ENCODE peak calls at places on chromosomes 1 and 21, in four cellular contexts. M, H, T and P are unnamed samples.

GRCh38 chr1:91282695-91283420 is 121.8 kb downstream of the HFM1 start:
- DNase-seq in H (peak), T (peak), M (peak), P (peak)

GRCh38 chr1:230459463-230459862 is 33.3 kb upstream of the PGBD5 start:
- DNase-seq in T (peak), H (peak), M (no peak), P (peak)

GRCh38 chr1:65469126-65469888 is 48.8 kb downstream of the LEPR start:
- DNase-seq in M (no peak), H (no peak), T (peak), P (no peak)

GRCh38 chr1:93537924-93538323 is 90.0 kb downstream of the FNBP1L start:
- DNase-seq in H (no peak), M (no peak), T (no peak), P (peak)

GRCh38 chr1:211925016-211925415 is 94.5 kb upstream of the LPGAT1 start:
- DNase-seq in M (peak), H (no peak), T (no peak), P (no peak)

GRCh38 chr1:195714248-195714647 is 894.0 kb downstream of the KCNT2 start:
- DNase-seq in T (peak), M (no peak), H (no peak), P (no peak)

GRCh38 chr1:19345391-19345790 is 33.3 kb downstream of the SLC66A1 start:
- DNase-seq in T (no peak), M (no peak), H (no peak), P (no peak)

GRCh38 chr1:71660417-71660816 is 579.6 kb upstream of the ZRANB2 start:
- DNase-seq in H (no peak), T (no peak), M (no peak), P (no peak)

GRCh38 chr1:77513839-77514763 is 168.4 kb downstream of the ZZZ3 start:
- DNase-seq in H (peak), T (peak), M (no peak), P (peak)

GRCh38 chr1:37606481-37607263 is 10.9 kb upstream of the GNL2 start:
- DNase-seq in T (no peak), M (no peak), H (no peak), P (peak)

GRCh38 chr1:201708085-201708512 is 120.9 kb upstream of the IPO9 start:
- DNase-seq in H (no peak), M (no peak), T (peak), P (no peak)

GRCh38 chr1:1431845-1432565 is 3.5 kb upstream of the VWA1 start:
- DNase-seq in M (peak), T (peak), H (no peak), P (peak)

GRCh38 chr1:27554777-27555699 is 48.9 kb downstream of the AHDC1 start:
- DNase-seq in T (peak), M (no peak), H (no peak), P (no peak)

GRCh38 chr1:152112101-152112884 is 3.0 kb downstream of the TCHH start:
- DNase-seq in H (peak), T (no peak), M (peak), P (peak)

GRCh38 chr1:51715369-51715768 is 98.5 kb downstream of the OSBPL9 start:
- DNase-seq in T (no peak), H (no peak), M (no peak), P (no peak)

GRCh38 chr1:167121375-167122120 is 27.7 kb downstream of the STYXL2 start:
- DNase-seq in M (peak), T (peak), H (no peak), P (peak)

GRCh38 chr1:96865731-96866684 is 144.4 kb downstream of the PTBP2 start:
- DNase-seq in M (no peak), T (peak), H (no peak), P (peak)

GRCh38 chr1:39034114-39034654 is 8.0 kb downstream of the NDUFS5 start:
- DNase-seq in T (no peak), H (no peak), M (no peak), P (no peak)

GRCh38 chr1:193156117-193156825 is 30.1 kb downstream of the B3GALT2 start:
- DNase-seq in M (no peak), T (no peak), H (no peak), P (no peak)
- H3K18ac ChIP-seq in M (no peak), T (no peak), H (no peak), P (no peak)

GRCh38 chr1:226654508-226655124 is 84.5 kb downstream of the ITPKB start:
- DNase-seq in T (no peak), M (no peak), H (no peak), P (no peak)
- H2BK12ac ChIP-seq in T (peak), M (peak), H (peak), P (peak)

DNA sequence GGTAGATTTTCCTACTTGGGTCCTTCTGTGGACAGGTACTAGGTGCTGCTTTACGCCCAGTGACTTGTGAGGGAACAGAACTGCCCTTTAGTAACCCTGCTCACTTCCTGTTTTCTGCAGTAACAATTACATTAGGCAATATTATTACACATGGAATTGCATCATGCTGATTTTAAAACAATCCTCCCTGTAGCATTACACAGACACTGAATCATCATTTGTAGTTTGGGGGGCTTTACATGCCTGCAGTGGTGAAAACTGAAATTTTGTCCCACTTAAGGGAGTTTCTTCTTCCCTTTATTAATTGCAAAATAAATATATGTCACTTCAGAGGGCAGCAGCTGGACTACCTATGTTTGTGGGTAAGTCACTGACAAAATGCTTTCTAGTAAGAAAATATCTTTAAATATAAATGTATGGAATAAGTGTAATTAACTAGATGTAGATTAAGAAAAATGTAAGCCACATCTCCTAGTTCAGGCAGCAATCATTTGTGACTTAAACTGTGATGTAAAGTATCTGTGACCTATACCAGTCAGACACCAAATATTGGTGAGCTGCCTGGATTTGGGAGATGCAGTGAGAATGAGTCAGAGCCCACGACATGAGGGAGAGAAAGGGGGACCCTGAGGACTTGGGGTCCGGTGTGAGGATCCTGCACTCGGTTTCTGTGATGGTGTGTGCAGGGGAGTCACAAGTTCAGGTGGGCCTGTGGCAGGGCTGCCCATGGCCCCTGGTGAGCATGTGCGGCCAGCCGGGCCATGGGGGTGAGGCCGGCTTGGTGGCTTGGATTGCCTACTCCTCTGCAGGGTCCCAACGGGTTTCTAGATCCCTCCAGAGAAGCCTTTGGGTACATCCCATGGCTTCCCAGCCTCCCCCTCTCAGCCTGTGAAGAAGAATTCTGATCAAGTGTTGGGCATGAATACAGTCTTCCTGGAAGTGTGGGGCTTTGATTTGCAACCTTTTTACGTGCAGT is 19.2 kb upstream of the ABCG1 start:
- DNase-seq in M (no peak), H (no peak), T (peak), P (peak)
- H3K4me3 ChIP-seq in M (no peak), H (no peak), T (no peak), P (no peak)

DNA sequence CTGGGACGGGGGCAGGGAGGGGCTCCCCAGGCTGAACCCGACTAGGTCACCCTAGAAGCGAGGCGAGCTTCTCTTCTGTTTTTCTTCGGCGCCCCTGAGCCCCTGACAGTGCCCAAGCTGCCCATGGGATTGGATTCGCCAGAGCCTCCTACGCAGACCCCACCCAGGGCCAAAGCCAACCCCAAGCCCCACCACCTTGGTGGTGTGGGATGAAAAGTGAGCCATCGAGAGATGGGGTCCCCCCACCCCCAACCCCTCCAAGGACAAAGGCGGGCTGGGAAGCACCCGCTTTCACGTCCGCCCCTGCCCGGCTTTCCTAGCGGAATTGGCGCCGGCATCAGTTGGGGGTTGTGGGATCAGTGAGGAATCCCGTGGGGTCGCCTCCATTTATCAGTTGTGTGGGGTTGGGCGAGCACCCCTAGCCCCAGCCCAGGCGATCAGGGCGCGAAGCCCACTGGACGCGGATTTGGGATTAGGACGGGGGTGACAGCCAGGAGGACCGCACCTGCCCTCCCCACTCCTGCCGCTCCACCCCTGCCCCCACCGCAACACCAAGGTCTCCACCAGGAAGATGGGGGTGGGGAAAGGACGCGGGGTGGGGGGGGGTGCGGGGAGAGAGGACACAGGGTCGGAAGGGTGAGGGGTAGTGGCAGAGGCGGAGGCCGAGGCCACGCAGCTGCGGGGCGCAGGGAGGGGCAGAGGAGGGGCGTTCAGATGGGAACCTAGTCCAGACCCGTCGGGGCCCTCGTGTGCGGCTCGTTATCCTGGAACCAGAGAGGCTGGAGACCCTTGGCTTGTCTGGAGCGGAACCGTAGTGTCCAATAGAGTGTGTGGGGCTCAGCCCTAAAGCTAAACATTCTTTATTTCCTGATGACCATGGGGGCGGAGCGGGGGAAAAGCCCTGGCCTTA is 4.4 kb downstream of the TSPEAR start:
- DNase-seq in T (no peak), H (no peak), M (peak), P (no peak)
- H3K18ac ChIP-seq in T (no peak), H (peak), M (peak), P (no peak)

GRCh38 chr1:203290261-203291089 is 14.8 kb upstream of the BTG2 start:
- DNase-seq in M (peak), H (peak), T (peak), P (peak)
- H2BK12ac ChIP-seq in M (peak), H (peak), T (no peak), P (peak)

DNA sequence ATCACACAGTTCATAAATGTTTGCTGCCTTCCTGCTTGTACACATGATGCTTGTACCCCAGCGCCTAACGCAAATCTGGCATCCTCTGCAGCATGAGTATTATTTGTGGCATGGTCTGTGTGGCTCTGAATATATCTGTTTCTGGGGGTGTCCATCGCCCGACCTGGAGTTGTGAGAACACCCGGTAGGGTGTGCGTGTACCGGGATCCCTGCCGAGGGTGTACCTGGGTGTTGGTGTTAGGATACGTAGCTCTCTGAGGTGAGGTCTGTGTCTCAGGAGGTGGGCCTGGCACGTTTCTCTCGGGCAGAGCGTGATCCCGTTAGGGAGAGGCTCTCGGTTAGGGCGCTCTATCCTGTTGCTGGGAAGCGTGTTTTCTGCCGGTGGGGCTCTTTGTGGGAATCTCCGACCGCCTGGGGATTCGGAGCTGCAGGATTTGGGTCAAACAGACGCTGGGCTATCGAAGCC is 10.4 kb upstream of the CDC20 start:
- DNase-seq in M (no peak), T (no peak), H (no peak), P (peak)
- H3K4me3 ChIP-seq in M (peak), T (peak), H (peak), P (peak)

DNA sequence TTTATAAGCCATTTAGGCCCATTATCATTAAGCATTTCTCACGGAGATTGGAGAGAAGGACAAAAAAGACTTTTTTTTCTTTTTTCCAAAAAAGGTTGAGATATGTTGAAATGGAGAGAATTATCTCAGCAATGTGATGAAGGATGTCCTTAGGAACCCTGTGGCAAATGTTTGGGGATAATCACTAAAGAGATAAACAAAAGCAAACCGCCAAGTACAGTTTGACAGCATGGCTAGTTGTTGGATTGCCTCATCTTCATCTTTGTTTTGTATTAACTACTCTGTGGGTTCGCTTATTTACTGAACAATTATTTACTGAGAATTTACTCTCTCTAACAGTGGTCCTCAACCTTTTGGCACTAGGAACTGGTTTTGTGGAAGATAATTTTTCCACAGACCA is 97.4 kb upstream of the HP1BP3 start:
- DNase-seq in T (peak), M (no peak), H (no peak), P (peak)
- H3K18ac ChIP-seq in T (no peak), M (no peak), H (no peak), P (no peak)

GRCh38 chr1:32962248-32962896 is 2.2 kb downstream of the RNF19B start:
- DNase-seq in M (no peak), H (no peak), T (peak), P (no peak)
- H2BK12ac ChIP-seq in M (no peak), H (no peak), T (no peak), P (no peak)

DNA sequence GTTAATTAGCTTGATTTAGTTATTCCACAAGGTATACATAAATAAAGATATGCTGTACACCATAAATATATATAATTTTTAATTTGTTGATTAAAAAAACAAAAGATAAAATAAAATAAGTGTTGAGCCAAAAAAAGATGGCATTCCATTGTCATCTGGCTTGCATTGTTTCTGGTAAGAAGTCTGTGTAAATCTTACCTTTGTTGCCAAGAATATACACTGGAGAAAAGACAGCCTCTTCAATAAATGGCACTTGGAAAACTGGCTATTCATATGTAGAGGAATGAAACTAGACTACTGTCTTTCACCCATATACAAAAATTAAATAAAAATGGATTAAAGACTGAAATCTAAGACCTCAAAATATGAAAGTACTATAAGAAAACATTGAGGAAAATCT is 196.5 kb downstream of the IER5 start:
- DNase-seq in H (no peak), T (no peak), M (no peak), P (no peak)
- H3K4me3 ChIP-seq in H (no peak), T (no peak), M (no peak), P (no peak)

GRCh38 chr1:175808573-175808972 is 65.2 kb upstream of the TNR start:
- DNase-seq in M (no peak), T (no peak), H (no peak), P (no peak)
- H3K18ac ChIP-seq in M (no peak), T (no peak), H (no peak), P (no peak)